ENCODE peak calls at places on chromosomes 11 and 22, in nine cellular contexts. E, T, C, S, Y, N, O, D and F are unnamed samples.

GRCh38 chr22:41561335-41561734 is 525 bp downstream of the CSDC2 start:
- DNase-seq in E (no peak), T (no peak), C (no peak), S (no peak), Y (no peak), N (no peak), O (no peak), D (no peak), F (no peak)

GRCh38 chr11:128470081-128470480 is 117.3 kb downstream of the ETS1 start:
- DNase-seq in E (no peak), T (no peak), C (no peak), S (no peak), Y (peak), N (peak), O (no peak), D (peak), F (no peak)

GRCh38 chr11:126416542-126417090 is 61.1 kb downstream of the ST3GAL4 start:
- DNase-seq in E (peak), T (no peak), C (peak), S (peak), Y (no peak), N (peak), O (peak), D (peak), F (no peak)

GRCh38 chr22:41290262-41291221 is 4.6 kb upstream of the RANGAP1 start:
- DNase-seq in E (peak), T (no peak), C (no peak), S (no peak), Y (peak), N (no peak), O (peak), D (no peak), F (peak)

GRCh38 chr22:38267086-38267485 is 5.7 kb downstream of the TMEM184B start:
- DNase-seq in E (no peak), T (peak), C (no peak), S (peak), Y (peak), N (peak), O (no peak), D (peak), F (no peak)

GRCh38 chr11:10678106-10678505 is 15.4 kb downstream of the IRAG1 start:
- DNase-seq in E (no peak), T (no peak), C (no peak), S (no peak), Y (no peak), N (no peak), O (no peak), D (no peak), F (peak)

GRCh38 chr11:35364101-35364780 is 55.1 kb downstream of the SLC1A2 start:
- DNase-seq in E (peak), T (no peak), C (no peak), S (no peak), Y (peak), N (no peak), O (peak), D (no peak), F (peak)

GRCh38 chr11:67492801-67493547 is 10.1 kb downstream of the AIP start:
- DNase-seq in E (no peak), T (no peak), C (no peak), S (peak), Y (no peak), N (no peak), O (no peak), D (no peak), F (no peak)

GRCh38 chr22:49972163-49973017 is 11.8 kb downstream of the PIM3 start:
- DNase-seq in E (no peak), T (no peak), C (peak), S (peak), Y (peak), N (no peak), O (no peak), D (no peak), F (no peak)

GRCh38 chr22:24894998-24895397 is 51.5 kb downstream of the LHFPL7 start:
- DNase-seq in E (peak), T (peak), C (peak), S (no peak), Y (peak), N (no peak), O (peak), D (no peak), F (no peak)

GRCh38 chr22:47474464-47474863 is 712.0 kb downstream of the TBC1D22A start:
- DNase-seq in E (no peak), T (peak), C (no peak), S (no peak), Y (peak), N (no peak), O (no peak), D (no peak), F (no peak)

GRCh38 chr11:131136476-131136875 is 220.2 kb upstream of the SNX19 start:
- DNase-seq in E (peak), T (no peak), C (no peak), S (no peak), Y (no peak), N (no peak), O (no peak), D (no peak), F (no peak)

GRCh38 chr22:35231585-35232084 is 25.7 kb upstream of the HMGXB4 start:
- DNase-seq in E (peak), T (peak), C (no peak), S (peak), Y (peak), N (peak), O (peak), D (peak), F (peak)

GRCh38 chr11:67379061-67380058 is 6.0 kb upstream of the CLCF1 start:
- DNase-seq in E (peak), T (no peak), C (peak), S (no peak), Y (peak), N (no peak), O (no peak), D (no peak), F (peak)

GRCh38 chr11:66784575-66784974 is 55.6 kb upstream of the SPTBN2 start:
- DNase-seq in E (no peak), T (no peak), C (no peak), S (no peak), Y (no peak), N (no peak), O (no peak), D (no peak), F (no peak)

GRCh38 chr22:44721206-44721605 is 19.2 kb downstream of the PRR5 start:
- DNase-seq in E (no peak), T (peak), C (no peak), S (no peak), Y (peak), N (no peak), O (no peak), D (no peak), F (no peak)